ENCODE peak calls at places on chromosomes 2 and 18, in seven cellular contexts. One of them, this sample, is unnamed.
A peak's percentile ranks its signal among the peaks of the same experiment; 100 is the strongest.

GRCh38 chr18:26656401-26656943 is 108.1 kb upstream of the KCTD1 start:
- DNase-seq in GM23338: no peak
- DNase-seq in WERI-Rb-1: no peak
- DNase-seq in spleen: no peak
- DNase-seq in chondrocyte: no peak
- DNase-seq in tibial artery: no peak
- DNase-seq in bronchial epithelial cell: no peak
- DNase-seq in this sample: no peak

GRCh38 chr2:174888646-174889271 is 116.4 kb downstream of the CHN1 start:
- DNase-seq in WERI-Rb-1: no peak
- DNase-seq in spleen: no peak
- DNase-seq in tibial artery: no peak
- DNase-seq in chondrocyte: no peak
- DNase-seq in bronchial epithelial cell: no peak
- DNase-seq in GM23338: peak; percentile 37
- DNase-seq in this sample: no peak

GRCh38 chr18:64294967-64295366 is 146.1 kb upstream of the LINC00305 start:
- DNase-seq in spleen: no peak
- DNase-seq in chondrocyte: no peak
- DNase-seq in tibial artery: no peak
- DNase-seq in GM23338: no peak
- DNase-seq in bronchial epithelial cell: no peak
- DNase-seq in WERI-Rb-1: no peak
- DNase-seq in this sample: no peak

GRCh38 chr2:134268265-134268664 is 14.4 kb downstream of the MGAT5 start:
- DNase-seq in chondrocyte: no peak
- DNase-seq in bronchial epithelial cell: no peak
- DNase-seq in WERI-Rb-1: no peak
- DNase-seq in tibial artery: no peak
- DNase-seq in spleen: no peak
- DNase-seq in GM23338: no peak
- DNase-seq in this sample: no peak

GRCh38 chr2:70247364-70248144 is 874 bp downstream of the TIA1 start:
- DNase-seq in GM23338: no peak
- DNase-seq in tibial artery: no peak
- DNase-seq in spleen: no peak
- DNase-seq in WERI-Rb-1: no peak
- DNase-seq in chondrocyte: no peak
- DNase-seq in bronchial epithelial cell: peak; percentile 15
- DNase-seq in this sample: no peak

GRCh38 chr18:24818069-24818395 is 357.6 kb downstream of the HRH4 start:
- DNase-seq in GM23338: no peak
- DNase-seq in chondrocyte: no peak
- DNase-seq in spleen: no peak
- DNase-seq in WERI-Rb-1: no peak
- DNase-seq in bronchial epithelial cell: no peak
- DNase-seq in tibial artery: no peak
- DNase-seq in this sample: no peak

GRCh38 chr2:85187069-85187468 is 53.9 kb downstream of the TCF7L1 start:
- DNase-seq in WERI-Rb-1: no peak
- DNase-seq in GM23338: no peak
- DNase-seq in tibial artery: no peak
- DNase-seq in spleen: no peak
- DNase-seq in chondrocyte: no peak
- DNase-seq in bronchial epithelial cell: no peak
- DNase-seq in this sample: no peak

GRCh38 chr18:45962461-45962860 is 4.7 kb downstream of the EPG5 start:
- DNase-seq in tibial artery: no peak
- DNase-seq in chondrocyte: no peak
- DNase-seq in bronchial epithelial cell: peak; percentile 77
- DNase-seq in GM23338: no peak
- DNase-seq in spleen: no peak
- DNase-seq in WERI-Rb-1: no peak
- DNase-seq in this sample: no peak

GRCh38 chr2:63899639-63900038 is 57.9 kb downstream of the UGP2 start:
- DNase-seq in chondrocyte: no peak
- DNase-seq in spleen: no peak
- DNase-seq in bronchial epithelial cell: no peak
- DNase-seq in GM23338: no peak
- DNase-seq in WERI-Rb-1: no peak
- DNase-seq in tibial artery: no peak
- DNase-seq in this sample: no peak

DNA sequence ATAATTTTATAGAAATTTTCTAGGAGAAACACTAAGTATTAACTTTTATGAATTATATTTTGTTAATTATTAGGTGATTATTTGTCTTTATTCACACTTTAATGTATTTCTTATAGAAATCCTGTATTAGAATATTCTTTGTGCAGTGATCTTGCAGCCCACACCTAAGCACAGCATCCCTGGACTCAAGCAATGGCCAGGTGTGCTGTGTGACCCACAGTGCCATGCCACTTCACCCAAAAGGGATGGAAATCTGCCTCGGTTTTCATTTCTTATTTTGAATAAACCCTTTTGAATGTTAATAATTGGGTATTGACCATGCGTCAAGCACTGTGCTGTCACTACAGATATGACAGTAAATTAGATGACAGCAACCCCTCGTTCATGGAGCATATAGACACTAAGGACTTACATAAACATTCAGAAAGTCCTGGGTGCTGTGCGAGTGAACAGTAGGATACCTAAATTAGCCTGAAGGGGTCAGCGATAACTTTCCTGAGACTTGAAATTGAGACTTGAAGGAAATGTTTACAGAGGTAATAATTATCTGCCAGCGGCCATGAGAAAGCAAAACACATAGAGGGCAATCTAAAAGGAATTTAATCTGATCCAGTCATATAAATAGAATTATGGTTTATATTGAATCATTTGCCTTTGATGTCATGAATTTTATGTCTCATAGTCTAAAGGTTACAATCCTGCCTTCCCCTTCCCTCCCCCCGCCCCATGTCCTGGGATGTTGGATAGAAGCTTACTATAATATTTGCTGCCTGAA is 52.7 kb upstream of the CALCRL start:
- DNase-seq in WERI-Rb-1: no peak
- DNase-seq in tibial artery: no peak
- DNase-seq in chondrocyte: no peak
- DNase-seq in bronchial epithelial cell: peak; percentile 28
- DNase-seq in spleen: no peak
- DNase-seq in GM23338: peak; percentile 65
- DNase-seq in this sample: no peak
- TF ChIP-seq CTCF in WERI-Rb-1: no peak
- TF ChIP-seq CTCF in tibial artery: no peak
- TF ChIP-seq CTCF in chondrocyte: peak; percentile 60
- TF ChIP-seq CTCF in bronchial epithelial cell: no peak
- TF ChIP-seq CTCF in spleen: no peak
- TF ChIP-seq CTCF in GM23338: peak; percentile 69
- TF ChIP-seq CTCF in this sample: peak; percentile 34

DNA sequence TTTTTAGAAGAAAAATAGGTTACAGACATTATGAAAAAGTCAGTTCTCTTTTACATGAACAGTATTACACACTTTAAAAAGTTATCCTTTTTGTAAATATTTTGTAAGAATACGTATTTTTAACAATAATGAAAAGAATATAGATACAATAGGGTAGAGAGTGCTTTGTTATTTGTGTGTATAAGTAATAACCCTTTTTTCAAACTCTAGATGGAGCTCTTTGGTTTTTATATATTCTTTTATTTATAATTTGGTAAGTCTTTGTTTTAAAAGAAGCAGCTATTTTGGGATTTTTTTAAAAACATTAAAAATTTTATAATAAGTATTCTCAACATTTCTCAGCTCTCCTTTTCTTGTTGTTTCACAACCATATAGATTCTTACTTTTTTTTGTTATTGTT is 46.2 kb downstream of the ACYP2 start:
- DNase-seq in WERI-Rb-1: no peak
- DNase-seq in chondrocyte: no peak
- DNase-seq in GM23338: no peak
- DNase-seq in bronchial epithelial cell: no peak
- DNase-seq in tibial artery: no peak
- DNase-seq in spleen: no peak
- DNase-seq in this sample: no peak
- TF ChIP-seq CTCF in WERI-Rb-1: no peak
- TF ChIP-seq CTCF in chondrocyte: peak; percentile 81
- TF ChIP-seq CTCF in GM23338: no peak
- TF ChIP-seq CTCF in bronchial epithelial cell: no peak
- TF ChIP-seq CTCF in tibial artery: no peak
- TF ChIP-seq CTCF in spleen: no peak
- TF ChIP-seq CTCF in this sample: no peak

DNA sequence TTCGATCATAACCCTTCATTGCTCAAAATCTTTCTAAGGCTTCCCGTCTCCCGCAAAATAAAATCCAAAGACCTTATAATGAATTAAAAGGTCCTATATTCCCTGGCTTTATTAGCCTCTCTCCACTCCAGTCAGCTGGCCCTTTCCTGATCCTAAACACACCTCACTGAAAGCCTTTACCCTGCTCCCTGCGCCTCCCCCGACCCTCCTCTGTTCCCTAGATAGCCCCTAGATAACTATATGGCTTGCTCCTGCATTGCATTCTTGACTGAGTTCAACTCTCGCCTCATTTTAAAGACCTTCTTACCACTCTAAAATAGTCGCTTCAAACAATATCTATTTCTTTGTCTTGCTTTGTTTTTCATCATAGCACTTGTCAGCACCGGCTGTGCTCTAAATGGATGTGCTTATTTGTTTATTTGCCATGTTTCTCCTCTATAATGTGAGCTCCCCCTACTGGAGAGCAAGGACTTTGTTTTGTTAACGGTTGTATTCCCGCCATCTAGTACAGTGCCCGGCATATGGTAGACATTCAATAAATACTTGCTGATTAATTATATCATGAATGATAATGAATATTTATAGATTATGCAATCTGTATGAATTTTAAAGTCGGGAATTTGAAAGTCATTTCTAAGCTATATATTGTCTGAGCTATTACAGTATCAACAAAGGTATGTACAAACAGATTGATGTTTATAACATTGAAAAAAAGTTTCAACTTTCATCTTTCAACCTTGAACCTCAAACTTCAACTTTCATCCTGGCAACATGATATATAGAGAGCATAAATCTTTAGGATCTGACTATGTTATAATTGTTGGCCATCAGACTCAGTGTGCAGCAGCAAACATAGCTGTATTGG is 32.4 kb upstream of the VIT start:
- DNase-seq in WERI-Rb-1: peak; percentile 54
- DNase-seq in bronchial epithelial cell: peak; percentile 68
- DNase-seq in tibial artery: no peak
- DNase-seq in GM23338: peak; percentile 86
- DNase-seq in chondrocyte: no peak
- DNase-seq in spleen: no peak
- DNase-seq in this sample: no peak
- TF ChIP-seq CTCF in WERI-Rb-1: peak; percentile 54
- TF ChIP-seq CTCF in bronchial epithelial cell: peak; percentile 48
- TF ChIP-seq CTCF in tibial artery: peak; percentile 80
- TF ChIP-seq CTCF in GM23338: peak; percentile 85
- TF ChIP-seq CTCF in chondrocyte: peak; percentile 92
- TF ChIP-seq CTCF in spleen: peak; percentile 72
- TF ChIP-seq CTCF in this sample: peak; percentile 69

DNA sequence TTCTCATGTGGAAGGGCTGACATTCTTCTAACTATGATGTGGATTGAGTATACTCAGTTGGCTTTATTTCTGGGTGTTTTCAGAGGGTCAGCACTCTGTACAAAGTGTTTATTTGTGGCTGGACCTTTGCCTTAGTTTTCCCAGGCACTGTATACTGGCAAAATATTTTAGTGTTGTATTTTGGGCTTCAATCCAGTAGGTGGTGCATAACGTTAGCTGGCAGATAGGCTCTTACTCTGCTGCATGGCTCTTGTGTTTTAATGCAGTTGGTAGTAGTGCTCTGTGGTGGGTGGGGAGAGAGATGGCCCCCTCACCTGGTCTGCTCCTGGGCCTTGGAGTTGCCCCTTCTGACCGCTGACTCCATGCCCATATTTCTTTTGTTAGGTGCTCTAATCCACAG is 75.6 kb upstream of the REG3A start:
- DNase-seq in WERI-Rb-1: no peak
- DNase-seq in GM23338: peak; percentile 47
- DNase-seq in bronchial epithelial cell: no peak
- DNase-seq in spleen: no peak
- DNase-seq in chondrocyte: no peak
- DNase-seq in tibial artery: no peak
- DNase-seq in this sample: no peak
- TF ChIP-seq CTCF in WERI-Rb-1: peak; percentile 67
- TF ChIP-seq CTCF in GM23338: peak; percentile 80
- TF ChIP-seq CTCF in bronchial epithelial cell: no peak
- TF ChIP-seq CTCF in spleen: no peak
- TF ChIP-seq CTCF in chondrocyte: peak; percentile 41
- TF ChIP-seq CTCF in tibial artery: no peak
- TF ChIP-seq CTCF in this sample: no peak

GRCh38 chr2:44055229-44055628 is 59.4 kb upstream of the LRPPRC start:
- DNase-seq in chondrocyte: no peak
- DNase-seq in WERI-Rb-1: no peak
- DNase-seq in spleen: no peak
- DNase-seq in GM23338: no peak
- DNase-seq in bronchial epithelial cell: no peak
- DNase-seq in tibial artery: no peak
- DNase-seq in this sample: no peak
- TF ChIP-seq CTCF in chondrocyte: peak; percentile 10
- TF ChIP-seq CTCF in WERI-Rb-1: peak; percentile 7
- TF ChIP-seq CTCF in spleen: no peak
- TF ChIP-seq CTCF in GM23338: no peak
- TF ChIP-seq CTCF in bronchial epithelial cell: no peak
- TF ChIP-seq CTCF in tibial artery: no peak
- TF ChIP-seq CTCF in this sample: no peak

GRCh38 chr2:52570716-52571115 is 1196.9 kb upstream of the CHAC2 start:
- DNase-seq in WERI-Rb-1: no peak
- DNase-seq in tibial artery: no peak
- DNase-seq in GM23338: no peak
- DNase-seq in chondrocyte: no peak
- DNase-seq in spleen: peak; percentile 66
- DNase-seq in bronchial epithelial cell: no peak
- DNase-seq in this sample: no peak
- TF ChIP-seq CTCF in WERI-Rb-1: no peak
- TF ChIP-seq CTCF in tibial artery: no peak
- TF ChIP-seq CTCF in GM23338: no peak
- TF ChIP-seq CTCF in chondrocyte: no peak
- TF ChIP-seq CTCF in spleen: no peak
- TF ChIP-seq CTCF in bronchial epithelial cell: no peak
- TF ChIP-seq CTCF in this sample: no peak